ENCODE peak calls at places on chromosomes 3 and 15, in four cellular contexts. F, W, S and U are unnamed samples.

GRCh38 chr15:44216958-44217357 is 21.9 kb upstream of the FRMD5 start:
- DNase-seq in F (no peak), W (no peak), S (no peak), U (no peak)

GRCh38 chr3:20683912-20684311 is 497.9 kb upstream of the SGO1 start:
- DNase-seq in F (no peak), W (no peak), S (no peak), U (peak; percentile 47)

GRCh38 chr15:85879334-85880163 is 84.8 kb upstream of the KLHL25 start:
- DNase-seq in F (peak; percentile 37), W (no peak), S (peak; percentile 59), U (no peak)

GRCh38 chr15:60358935-60359672 is 38.7 kb downstream of the ANXA2 start:
- DNase-seq in F (no peak), W (no peak), S (no peak), U (peak; percentile 93)

GRCh38 chr15:32852771-32853170 is 135.0 kb downstream of the GREM1 start:
- DNase-seq in F (no peak), W (no peak), S (peak; percentile 77), U (no peak)

GRCh38 chr3:176514297-176514696 is 683.0 kb downstream of the TBL1XR1 start:
- DNase-seq in F (peak; percentile 80), W (peak; percentile 47), S (peak; percentile 89), U (peak; percentile 42)

GRCh38 chr3:50610181-50610971 is 1.2 kb downstream of the CISH start:
- DNase-seq in F (no peak), W (no peak), S (no peak), U (no peak)

GRCh38 chr3:42892169-42892568 is 13.8 kb upstream of the ZNF662 start:
- DNase-seq in F (no peak), W (no peak), S (no peak), U (peak; percentile 11)

GRCh38 chr3:52159503-52159902 is 5.3 kb upstream of the POC1A start:
- DNase-seq in F (no peak), W (no peak), S (no peak), U (no peak)

GRCh38 chr3:11672396-11672795 is 28.7 kb upstream of the VGLL4 start:
- DNase-seq in F (no peak), W (no peak), S (no peak), U (no peak)

GRCh38 chr3:193149998-193150397 is 91.0 kb upstream of the PLAAT1 start:
- DNase-seq in F (no peak), W (no peak), S (no peak), U (no peak)

GRCh38 chr15:38438031-38438986 is 15.6 kb upstream of the FAM98B start:
- DNase-seq in F (no peak), W (no peak), S (no peak), U (peak; percentile 14)

GRCh38 chr15:40807028-40807887 is at the start of the genes DNAJC17 and ZFYVE19:
- DNase-seq in F (peak; percentile 99), W (peak; percentile 94), S (peak; percentile 99), U (peak; percentile 97)

GRCh38 chr3:23566499-23566898 is 239.3 kb upstream of the UBE2E1 start:
- DNase-seq in F (no peak), W (no peak), S (no peak), U (no peak)

GRCh38 chr3:53491276-53491675 is 3.1 kb upstream of the CACNA1D start:
- DNase-seq in F (no peak), W (no peak), S (no peak), U (no peak)

GRCh38 chr3:130539005-130539404 is 22.0 kb downstream of the COL6A6 start:
- DNase-seq in F (peak; percentile 73), W (peak; percentile 25), S (peak; percentile 84), U (peak; percentile 17)

GRCh38 chr15:91258436-91258779 is 158.4 kb downstream of the SV2B start:
- DNase-seq in F (peak; percentile 64), W (no peak), S (peak; percentile 59), U (no peak)

GRCh38 chr3:13142552-13143380 is 69.5 kb upstream of the IQSEC1 start:
- DNase-seq in F (no peak), W (no peak), S (no peak), U (no peak)

GRCh38 chr3:66224220-66224619 is 3.4 kb downstream of the SLC25A26 start:
- DNase-seq in F (no peak), W (no peak), S (no peak), U (no peak)

GRCh38 chr3:186452517-186452916 is 90.5 kb upstream of the DGKG start:
- DNase-seq in F (no peak), W (no peak), S (peak; percentile 27), U (peak; percentile 80)

GRCh38 chr3:138833908-138834358 is 795 bp downstream of the PIK3CB start:
- DNase-seq in F (no peak), W (no peak), S (peak; percentile 38), U (peak; percentile 24)

GRCh38 chr3:129502641-129503386 is 25.6 kb upstream of the RHO start:
- DNase-seq in F (no peak), W (no peak), S (no peak), U (no peak)

GRCh38 chr3:36965440-36965839 is 20.6 kb upstream of the TRANK1 start:
- DNase-seq in F (peak; percentile 69), W (no peak), S (peak; percentile 97), U (no peak)

GRCh38 chr3:53218136-53218535 is 37.7 kb downstream of the TKT start:
- DNase-seq in F (peak; percentile 22), W (no peak), S (no peak), U (no peak)

GRCh38 chr3:71305246-71306206 is 278.0 kb downstream of the FOXP1 start:
- DNase-seq in F (peak; percentile 88), W (peak; percentile 73), S (peak; percentile 92), U (peak; percentile 57)

GRCh38 chr3:178968996-178969700 is 102.5 kb downstream of the ZMAT3 start:
- DNase-seq in F (no peak), W (no peak), S (no peak), U (no peak)

GRCh38 chr3:69649120-69649519 is 90.1 kb upstream of the MITF start:
- DNase-seq in F (no peak), W (no peak), S (peak; percentile 10), U (peak; percentile 55)

GRCh38 chr3:34016925-34017592 is 218.6 kb downstream of the PDCD6IP start:
- DNase-seq in F (no peak), W (no peak), S (no peak), U (no peak)

GRCh38 chr3:8201886-8202285 is 299.7 kb upstream of the LMCD1 start:
- DNase-seq in F (no peak), W (no peak), S (peak; percentile 8), U (no peak)

GRCh38 chr15:43285609-43286037 is 18.9 kb upstream of the TGM5 start:
- DNase-seq in F (no peak), W (no peak), S (peak; percentile 71), U (peak; percentile 67)

GRCh38 chr3:50807266-50807665 is 132.5 kb downstream of the DOCK3 start:
- DNase-seq in F (no peak), W (no peak), S (no peak), U (no peak)

GRCh38 chr3:81823882-81824395 is 62.5 kb upstream of the GBE1 start:
- DNase-seq in F (no peak), W (peak; percentile 10), S (no peak), U (no peak)

GRCh38 chr15:66188464-66188863 is 65.1 kb downstream of the MEGF11 start:
- DNase-seq in F (peak; percentile 24), W (no peak), S (no peak), U (no peak)

GRCh38 chr15:66505430-66505811 is 295 bp downstream of the ZWILCH start:
- DNase-seq in F (no peak), W (no peak), S (no peak), U (peak; percentile 51)

GRCh38 chr3:59774613-59775012 is 724.8 kb upstream of the CFAP20DC start:
- DNase-seq in F (no peak), W (no peak), S (no peak), U (peak; percentile 90)

GRCh38 chr3:9205345-9206143 is 43.9 kb downstream of the SRGAP3 start:
- DNase-seq in F (no peak), W (no peak), S (no peak), U (no peak)

GRCh38 chr3:54870423-54870822 is 57.4 kb downstream of the LRTM1 start:
- DNase-seq in F (no peak), W (no peak), S (peak; percentile 57), U (peak; percentile 97)

GRCh38 chr15:83991163-83991562 is 244.4 kb upstream of the GOLGA6L4 start:
- DNase-seq in F (no peak), W (no peak), S (no peak), U (no peak)

GRCh38 chr3:115958531-115958930 is 335.2 kb downstream of the GAP43 start:
- DNase-seq in F (no peak), W (no peak), S (no peak), U (no peak)

GRCh38 chr3:105938101-105938500 is 69.3 kb upstream of the CBLB start:
- DNase-seq in F (no peak), W (no peak), S (peak; percentile 7), U (peak; percentile 45)

DNA sequence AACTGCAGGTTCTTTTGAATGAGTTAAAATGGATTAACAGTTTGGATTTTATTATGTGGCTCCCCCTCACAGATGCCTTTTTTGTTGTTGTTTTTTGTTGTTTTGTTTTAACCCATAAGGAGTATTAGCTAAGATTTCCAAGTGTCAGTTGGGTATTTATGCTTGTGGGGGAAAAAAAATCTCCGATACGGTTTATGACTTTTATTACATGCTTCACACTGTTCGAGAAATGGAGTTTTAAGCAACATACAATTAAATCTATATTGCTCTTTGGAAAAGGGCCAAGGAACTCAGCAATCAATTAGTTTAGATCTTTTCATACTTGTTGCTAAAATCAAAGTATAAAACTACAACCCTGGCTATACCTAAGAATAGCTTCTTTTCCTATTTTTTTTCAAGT is 15.9 kb downstream of the NR2F2 start:
- DNase-seq in F (no peak), W (no peak), S (no peak), U (no peak)
- H2BK120ac ChIP-seq in F (no peak overlapping the region), W (no peak overlapping the region), S (no peak overlapping the region), U (peak overlapping the region; percentile 66)

DNA sequence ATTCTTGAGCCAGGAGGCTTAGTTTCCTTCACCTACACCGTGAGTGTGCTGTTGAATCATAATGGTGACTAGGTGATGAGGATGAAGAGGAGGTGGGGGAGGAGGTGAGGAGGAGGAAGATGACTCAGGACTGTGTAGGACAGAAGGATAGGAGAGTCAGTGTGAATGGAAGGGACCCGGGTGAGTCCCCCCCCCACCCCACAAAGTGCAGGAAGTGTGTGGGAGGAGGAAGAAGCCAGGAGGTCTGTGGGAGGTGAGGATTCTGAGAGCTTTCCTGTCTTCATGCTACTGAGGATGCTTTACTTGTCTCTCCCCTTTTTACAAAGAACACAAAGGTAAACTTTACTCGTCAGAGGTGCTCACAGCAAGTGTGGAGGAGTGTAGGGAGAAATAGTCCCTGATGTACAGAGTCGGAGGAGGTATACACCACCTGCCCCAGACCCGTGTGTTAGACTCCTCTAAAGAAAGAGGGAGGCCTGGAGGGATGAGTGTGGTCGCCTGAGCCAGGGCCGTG is 3.8 kb downstream of the TAGLN3 start:
- DNase-seq in F (no peak), W (no peak), S (no peak), U (peak; percentile 81)
- H4K5ac ChIP-seq in F (no peak overlapping the region), W (no peak overlapping the region), S (no peak overlapping the region), U (no peak overlapping the region)

GRCh38 chr15:27124287-27124830 is 153.4 kb downstream of the GABRG3 start:
- DNase-seq in F (no peak), W (no peak), S (peak; percentile 83), U (no peak)
- H3K27ac ChIP-seq in F (no peak overlapping the region), W (no peak overlapping the region), S (peak overlapping the region; percentile 6), U (no peak overlapping the region)

GRCh38 chr15:64503197-64503596 is 42.8 kb downstream of the ZNF609 start:
- DNase-seq in F (no peak), W (no peak), S (peak; percentile 55), U (peak; percentile 74)
- H2BK120ac ChIP-seq in F (no peak overlapping the region), W (no peak overlapping the region), S (no peak overlapping the region), U (peak overlapping the region; percentile 7)